ENCODE peak calls at places on chromosomes 3 and 15, in seven cellular contexts. F is thoracic aorta, G is Panc1, H is A549, O is tibial artery, M is tibial nerve, C is body of pancreas. Y is an unnamed sample.
A peak's percentile ranks its signal among the peaks of the same experiment; 100 is the strongest.

GRCh38 chr15:83206387-83206970 is 1.1 kb downstream of the HDGFL3 start:
- DNase-seq in M (no peak), H (peak; percentile 32), O (no peak), G (no peak), C (no peak), F (no peak), Y (no peak)

GRCh38 chr3:102024270-102024904 is 175.1 kb downstream of the NFKBIZ start:
- DNase-seq in G (no peak), M (no peak), O (no peak), F (no peak), H (no peak), C (no peak), Y (no peak)

GRCh38 chr15:74441248-74441939 is 7.6 kb upstream of the SEMA7A start:
- DNase-seq in H (no peak), M (no peak), G (no peak), O (no peak), C (no peak), F (no peak), Y (no peak)

GRCh38 chr15:65393091-65393490 is 15.3 kb upstream of the IGDCC3 start:
- DNase-seq in G (no peak), O (no peak), H (no peak), F (no peak), M (no peak), C (no peak), Y (no peak)

GRCh38 chr3:186882881-186883685 is 40.6 kb downstream of the ADIPOQ start:
- DNase-seq in M (no peak), C (no peak), F (no peak), H (peak; percentile 61), O (no peak), G (peak; percentile 67), Y (no peak)

GRCh38 chr15:86653344-86654192 is 573.9 kb downstream of the AGBL1 start:
- DNase-seq in G (no peak), M (no peak), C (no peak), F (no peak), H (no peak), O (no peak), Y (no peak)

GRCh38 chr15:87045741-87046140 is 966.1 kb downstream of the AGBL1 start:
- DNase-seq in C (no peak), M (no peak), G (no peak), F (no peak), O (no peak), H (no peak), Y (no peak)

GRCh38 chr3:126083511-126083912 is 412 bp downstream of the SLC41A3 start:
- DNase-seq in C (peak; percentile 44), G (no peak), F (no peak), O (no peak), H (peak; percentile 40), M (no peak), Y (peak; percentile 22)

GRCh38 chr3:12799525-12800440 is 3.3 kb downstream of the CAND2 start:
- DNase-seq in C (peak; percentile 45), O (no peak), G (no peak), F (no peak), H (no peak), M (no peak), Y (no peak)

GRCh38 chr3:46742992-46743391 is 25.3 kb upstream of the PRSS50 start:
- DNase-seq in F (no peak), H (no peak), O (no peak), G (no peak), M (no peak), C (no peak), Y (no peak)

GRCh38 chr15:70492240-70493177 is 270.8 kb downstream of the UACA start:
- DNase-seq in O (peak; percentile 61), M (no peak), C (peak; percentile 69), H (peak; percentile 79), G (no peak), F (no peak), Y (peak; percentile 80)

GRCh38 chr3:45154641-45155147 is 8.5 kb upstream of the CDCP1 start:
- DNase-seq in C (no peak), O (no peak), H (peak; percentile 30), M (no peak), F (no peak), G (no peak), Y (no peak)

GRCh38 chr15:74788716-74789151 is 6.9 kb downstream of the CSK start:
- DNase-seq in O (no peak), G (no peak), H (no peak), C (no peak), M (no peak), F (no peak), Y (peak; percentile 52)

GRCh38 chr3:193190387-193190786 is 50.6 kb upstream of the PLAAT1 start:
- DNase-seq in M (no peak), F (no peak), G (no peak), O (no peak), H (peak; percentile 35), C (peak; percentile 12), Y (no peak)

GRCh38 chr3:113536627-113537101 is 4.3 kb downstream of the SIDT1 start:
- DNase-seq in F (no peak), M (no peak), C (peak; percentile 26), G (no peak), H (peak; percentile 88), O (no peak), Y (no peak)

GRCh38 chr3:138941259-138941885 is 5.6 kb downstream of the FOXL2 start:
- DNase-seq in C (peak; percentile 47), F (no peak), M (no peak), G (no peak), H (peak; percentile 62), O (no peak), Y (no peak)

GRCh38 chr3:157502916-157503620 is at the start of gene VEPH1:
- DNase-seq in M (no peak), H (peak; percentile 9), F (no peak), G (no peak), C (peak; percentile 66), O (no peak), Y (no peak)

GRCh38 chr3:110624571-110624970 is 447.0 kb upstream of the NECTIN3 start:
- DNase-seq in H (no peak), G (no peak), F (no peak), C (peak; percentile 8), O (no peak), M (no peak), Y (no peak)

GRCh38 chr15:70856884-70857546 is 3.1 kb upstream of the LARP6 start:
- DNase-seq in H (peak; percentile 82), M (peak; percentile 78), O (peak; percentile 89), C (peak; percentile 61), G (peak; percentile 99), F (peak; percentile 58), Y (no peak)

GRCh38 chr15:32651229-32651837 is 9.8 kb downstream of the SCG5 start:
- DNase-seq in M (no peak), G (peak; percentile 48), F (no peak), C (peak; percentile 64), H (peak; percentile 76), O (no peak), Y (peak; percentile 25)

DNA sequence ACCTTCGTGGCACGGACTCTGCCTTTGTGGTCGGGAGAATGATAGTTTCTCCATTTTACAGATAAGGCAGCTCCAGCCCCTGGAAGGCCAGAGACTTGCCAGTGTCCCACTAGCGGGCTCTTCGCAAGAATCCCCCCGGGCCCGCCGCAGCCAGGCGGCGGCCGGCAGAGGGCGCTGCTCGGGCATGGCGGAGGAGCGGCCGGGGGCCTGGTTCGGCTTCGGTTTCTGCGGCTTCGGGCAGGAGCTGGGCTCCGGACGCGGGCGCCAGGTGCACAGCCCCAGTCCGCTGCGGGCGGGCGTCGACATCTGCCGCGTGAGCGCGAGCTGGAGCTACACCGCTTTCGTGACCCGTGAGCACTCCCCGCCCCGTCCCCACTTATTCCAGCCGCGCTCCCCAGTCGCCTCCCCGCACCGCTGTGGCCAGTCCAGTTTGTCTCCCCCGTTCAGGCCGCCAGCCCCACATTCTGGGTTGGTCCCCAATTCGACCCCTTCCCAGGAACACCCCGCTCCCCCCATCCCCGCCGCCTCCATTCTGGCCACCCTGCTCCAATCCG is 1.9 kb downstream of the RCCD1 start:
- DNase-seq in F (no peak), G (no peak), O (peak; percentile 57), M (peak; percentile 63), C (peak; percentile 78), H (peak; percentile 66), Y (peak; percentile 70)
- H3K27ac ChIP-seq in F (peak overlapping the region; percentile 67), G (peak overlapping the region; percentile 96), O (peak overlapping the region; percentile 86), M (peak overlapping the region; percentile 82), C (peak overlapping the region; percentile 87), H (peak overlapping the region; percentile 98), Y (no peak overlapping the region)

DNA sequence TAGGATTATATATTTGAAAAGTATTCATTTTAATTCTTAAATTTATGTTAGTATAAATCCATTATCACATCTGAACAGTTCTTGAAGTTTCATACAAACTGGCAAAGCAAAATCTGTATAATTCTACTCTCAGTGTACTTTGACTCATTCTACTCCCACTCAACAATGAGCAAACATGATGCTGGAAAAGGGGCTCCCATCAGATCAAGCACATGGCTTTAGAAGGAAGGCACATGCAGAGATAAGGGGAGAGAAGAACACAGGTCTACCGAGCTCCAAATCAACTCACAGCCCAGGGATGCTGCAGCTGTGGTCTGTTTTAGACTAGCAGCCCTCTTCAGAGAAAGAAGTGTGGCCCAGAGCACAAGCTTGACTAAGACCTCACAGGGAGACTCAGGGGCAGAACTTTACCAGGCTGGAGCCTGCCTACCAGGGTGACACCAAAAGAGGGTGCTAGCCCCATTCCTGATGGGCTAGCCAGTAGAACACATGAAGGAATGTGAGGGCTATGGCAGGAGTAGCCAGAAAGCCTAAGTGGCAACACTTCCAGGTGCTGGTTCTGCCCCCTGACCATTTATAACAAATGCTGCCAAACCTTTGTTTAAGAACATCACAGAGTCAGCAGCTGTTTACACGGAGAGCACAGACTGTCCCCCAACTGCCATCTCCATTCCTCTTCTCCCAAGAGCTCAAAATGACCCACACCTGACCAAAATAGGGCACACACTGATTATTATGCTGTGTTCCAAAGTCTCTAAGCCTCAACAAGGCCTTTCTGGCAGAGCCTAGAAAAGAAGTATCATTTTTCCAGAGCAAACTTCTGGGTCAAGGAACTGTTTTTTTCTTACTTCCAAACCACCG is 19.5 kb downstream of the SEC22C start:
- DNase-seq in F (no peak), C (no peak), H (no peak), M (no peak), G (no peak), O (no peak), Y (no peak)
- TF ChIP-seq CTCF in F (no peak), C (no peak), H (no peak), M (no peak), G (no peak), O (no peak), Y (no peak)

GRCh38 chr3:73516656-73517055 is 108.1 kb downstream of the PDZRN3 start:
- DNase-seq in G (no peak), M (no peak), O (peak; percentile 88), H (no peak), F (peak; percentile 64), C (peak; percentile 38), Y (no peak)
- H3K27ac ChIP-seq in G (no peak overlapping the region), M (peak overlapping the region; percentile 10), O (peak overlapping the region; percentile 78), H (no peak overlapping the region), F (peak overlapping the region; percentile 92), C (no peak overlapping the region), Y (no peak overlapping the region)

GRCh38 chr3:151579571-151580270 is 118.9 kb upstream of the IGSF10 start:
- DNase-seq in M (no peak), C (peak; percentile 5), H (no peak), F (no peak), O (peak; percentile 45), G (no peak), Y (no peak)

GRCh38 chr3:151580592-151580991 is 119.7 kb upstream of the IGSF10 start:
- DNase-seq in M (no peak), O (no peak), H (peak; percentile 38), F (no peak), G (no peak), C (no peak), Y (no peak)

GRCh38 chr3:151576524-151576923 is 115.7 kb upstream of the IGSF10 start:
- DNase-seq in C (no peak), F (no peak), O (no peak), G (no peak), M (no peak), H (no peak), Y (no peak)

GRCh38 chr3:151581046-151581445 is 120.2 kb upstream of the IGSF10 start:
- DNase-seq in G (no peak), M (no peak), O (no peak), H (no peak), F (no peak), C (no peak), Y (no peak)

GRCh38 chr3:151578495-151578894 is 117.6 kb upstream of the IGSF10 start:
- DNase-seq in F (no peak), G (no peak), H (no peak), M (no peak), C (no peak), O (no peak), Y (no peak)
- TF ChIP-seq CTCF in F (no peak), G (no peak), H (no peak), M (no peak), C (no peak), O (no peak), Y (no peak)